ENCODE peak calls at places on chromosomes 7 and 10, in nine cellular contexts. E, J, F, G, L, R, Z, D and W are unnamed samples.

GRCh38 chr7:105644937-105645336 is 63.6 kb upstream of the EFCAB10 start:
- DNase-seq in E (no peak), J (no peak), G (no peak), R (no peak), F (no peak), Z (no peak), L (no peak), D (peak), W (no peak)

GRCh38 chr7:118449797-118450196 is 225.3 kb downstream of the ANKRD7 start:
- DNase-seq in R (no peak), G (no peak), E (no peak), D (no peak), F (no peak), J (no peak), Z (no peak), L (no peak), W (no peak)

GRCh38 chr7:23020742-23021401 is 6.9 kb upstream of the HYCC1 start:
- DNase-seq in F (no peak), Z (no peak), L (no peak), R (no peak), E (no peak), J (no peak), D (no peak), G (no peak), W (no peak)

GRCh38 chr7:42522227-42522991 is 285.4 kb upstream of the GLI3 start:
- DNase-seq in L (peak), R (no peak), Z (no peak), J (no peak), D (peak), E (no peak), F (no peak), G (peak), W (peak)

GRCh38 chr7:158386866-158387820 is 200.5 kb downstream of the PTPRN2 start:
- DNase-seq in Z (no peak), F (no peak), G (no peak), L (no peak), R (no peak), J (no peak), E (no peak), D (no peak), W (no peak)

GRCh38 chr10:132175401-132175800 is 11.3 kb upstream of the DPYSL4 start:
- DNase-seq in D (no peak), Z (no peak), G (no peak), R (no peak), L (no peak), E (no peak), F (no peak), J (no peak), W (no peak)

GRCh38 chr10:77165445-77166316 is 471.9 kb downstream of the KCNMA1 start:
- DNase-seq in D (peak), L (peak), Z (peak), J (no peak), R (peak), E (peak), G (peak), F (peak), W (no peak)

GRCh38 chr7:101865031-101865824 is 47.8 kb downstream of the CUX1 start:
- DNase-seq in Z (no peak), L (no peak), G (no peak), R (no peak), D (no peak), F (no peak), J (no peak), E (no peak), W (no peak)

GRCh38 chr10:18400201-18400910 is 251.0 kb downstream of the NSUN6 start:
- DNase-seq in R (peak), D (peak), F (no peak), G (peak), E (peak), Z (peak), L (peak), J (peak), W (no peak)

GRCh38 chr10:103042129-103042528 is 124.0 kb downstream of the CNNM2 start:
- DNase-seq in F (no peak), Z (no peak), D (peak), R (no peak), G (no peak), E (no peak), L (peak), J (no peak), W (no peak)

GRCh38 chr10:117534321-117535044 is 8.1 kb upstream of the EMX2 start:
- DNase-seq in Z (no peak), L (peak), D (peak), G (peak), F (no peak), E (no peak), R (no peak), J (no peak), W (no peak)

GRCh38 chr10:14008648-14009072 is 322.1 kb downstream of the FRMD4A start:
- DNase-seq in J (no peak), R (no peak), F (no peak), D (no peak), E (no peak), L (no peak), G (no peak), Z (no peak), W (no peak)

GRCh38 chr7:134935701-134936100 is 50.6 kb upstream of the AGBL3 start:
- DNase-seq in D (no peak), R (no peak), J (no peak), L (no peak), E (no peak), G (no peak), F (no peak), Z (no peak), W (no peak)

GRCh38 chr10:6211341-6212265 is 8.9 kb downstream of the PFKFB3 start:
- DNase-seq in E (no peak), D (peak), R (peak), Z (no peak), G (peak), L (peak), F (no peak), J (no peak), W (no peak)

GRCh38 chr10:1737222-1738061 is at the start of gene ADARB2:
- DNase-seq in D (peak), R (peak), G (peak), E (peak), J (peak), F (no peak), Z (peak), L (peak), W (no peak)
- H3K4me3 ChIP-seq in D (peak), R (peak), G (peak), E (peak), J (peak), F (no peak), Z (no peak), L (no peak), W (no peak)

GRCh38 chr7:75963383-75963995 is 30.9 kb downstream of the TMEM120A start:
- DNase-seq in Z (no peak), G (peak), L (no peak), R (no peak), E (no peak), D (no peak), F (no peak), J (no peak), W (no peak)
- H3K4me3 ChIP-seq in Z (no peak), G (no peak), L (no peak), R (no peak), E (no peak), D (no peak), F (no peak), J (no peak), W (no peak)

GRCh38 chr7:73703985-73704639 is 15.4 kb downstream of the STX1A start:
- DNase-seq in D (peak), J (no peak), R (no peak), E (no peak), F (no peak), Z (peak), G (peak), L (peak), W (no peak)
- H3K4me3 ChIP-seq in D (no peak), J (no peak), R (peak), E (no peak), F (no peak), Z (no peak), G (no peak), L (no peak), W (no peak)

GRCh38 chr10:73095479-73096021 is 1.1 kb downstream of the P4HA1 start:
- DNase-seq in R (peak), J (no peak), F (peak), D (peak), E (peak), L (peak), Z (peak), G (peak), W (no peak)

GRCh38 chr10:73094986-73095478 is 1.6 kb downstream of the P4HA1 start:
- DNase-seq in R (no peak), L (no peak), J (no peak), D (no peak), Z (no peak), G (no peak), F (no peak), E (no peak), W (no peak)

GRCh38 chr10:73096041-73096451 is 620 bp downstream of the P4HA1 start:
- DNase-seq in L (peak), F (peak), E (peak), J (no peak), R (peak), D (peak), Z (peak), G (peak), W (no peak)

GRCh38 chr10:73092830-73093229 is 3.8 kb downstream of the P4HA1 start:
- DNase-seq in G (no peak), D (no peak), R (no peak), Z (no peak), F (no peak), E (no peak), J (no peak), L (no peak), W (no peak)

DNA sequence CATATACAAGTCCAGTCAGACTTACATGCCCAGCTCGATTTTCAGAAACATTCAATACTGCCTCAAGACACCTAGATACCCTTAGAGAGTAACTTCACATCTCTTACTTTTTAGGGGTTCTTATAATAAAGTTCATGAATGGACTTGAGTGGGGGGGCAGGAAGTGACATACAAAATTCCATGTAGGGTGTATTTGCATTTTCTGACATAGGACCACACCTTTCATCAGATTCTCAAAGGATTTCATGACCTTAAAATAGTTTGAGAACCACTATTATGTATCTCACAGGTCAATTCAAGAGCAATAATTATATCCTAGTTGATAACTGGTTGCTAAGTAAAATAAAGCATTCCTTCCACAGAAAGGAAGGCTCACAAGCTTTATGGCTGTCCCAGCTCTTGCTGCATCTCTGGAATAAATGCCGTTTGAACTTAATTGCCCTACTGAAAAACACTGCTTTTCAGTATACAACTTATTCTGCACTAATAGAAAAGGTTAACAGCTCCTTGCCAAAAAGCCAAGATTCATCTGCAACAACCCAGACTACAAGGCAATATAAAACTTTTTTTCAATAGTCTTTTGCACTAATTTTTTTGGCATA is 2.3 kb downstream of the P4HA1 start:
- DNase-seq in G (peak), L (no peak), Z (no peak), D (no peak), F (no peak), J (no peak), E (no peak), R (no peak), W (no peak)
- H3K4me3 ChIP-seq in G (peak), L (no peak), Z (no peak), D (peak), F (no peak), J (peak), E (peak), R (peak), W (peak)

GRCh38 chr7:1537631-1538412 is 7.3 kb downstream of the MAFK start:
- DNase-seq in R (peak), J (no peak), L (peak), D (peak), Z (peak), F (peak), G (peak), E (peak), W (peak)
- H3K4me3 ChIP-seq in R (peak), J (peak), L (no peak), D (no peak), Z (peak), F (no peak), G (no peak), E (no peak), W (peak)

GRCh38 chr10:93436577-93436976 is 45.6 kb downstream of the MYOF start:
- DNase-seq in Z (peak), R (no peak), L (peak), F (peak), G (peak), E (no peak), D (no peak), J (no peak), W (peak)
- H3K4me3 ChIP-seq in Z (no peak), R (no peak), L (no peak), F (no peak), G (no peak), E (no peak), D (peak), J (no peak), W (peak)

DNA sequence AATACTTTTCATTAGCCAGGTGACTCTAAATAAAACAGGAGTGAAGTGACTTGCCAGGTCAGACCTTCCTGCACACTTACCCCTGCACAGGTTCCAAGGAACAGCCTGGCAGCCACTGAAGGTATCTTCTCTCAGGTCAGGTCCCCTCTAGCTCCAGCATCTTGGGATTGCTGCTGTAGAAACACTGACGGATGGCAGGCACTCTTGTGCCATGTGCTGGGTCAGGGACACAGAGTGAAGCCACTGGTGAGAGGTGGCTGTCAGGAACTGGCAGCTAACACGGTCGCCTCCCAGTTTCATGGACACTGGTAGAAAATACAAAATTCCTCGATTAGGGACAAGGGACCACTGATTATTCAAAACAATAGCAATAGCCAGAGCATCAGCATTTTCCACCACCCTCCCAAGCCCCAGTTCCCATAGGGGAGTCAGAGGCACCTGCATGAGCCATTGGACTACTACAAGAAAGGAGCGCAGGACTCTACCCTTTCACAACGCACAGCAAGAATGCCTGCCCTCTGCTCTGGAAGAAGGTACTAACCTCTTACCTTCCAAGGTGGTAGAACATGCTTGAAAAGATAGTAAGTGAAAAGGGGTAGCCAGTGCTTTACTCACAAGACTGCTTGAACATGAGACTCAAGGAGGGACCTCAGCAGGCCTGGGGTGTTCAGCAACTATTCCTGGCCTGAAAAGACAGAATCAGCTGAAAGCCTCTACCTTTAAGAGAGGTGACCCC is 5.1 kb upstream of the MYO1G start:
- DNase-seq in L (no peak), F (no peak), R (no peak), E (no peak), Z (no peak), D (no peak), J (no peak), G (no peak), W (no peak)
- H3K4me3 ChIP-seq in L (no peak), F (no peak), R (no peak), E (peak), Z (no peak), D (peak), J (peak), G (no peak), W (peak)

DNA sequence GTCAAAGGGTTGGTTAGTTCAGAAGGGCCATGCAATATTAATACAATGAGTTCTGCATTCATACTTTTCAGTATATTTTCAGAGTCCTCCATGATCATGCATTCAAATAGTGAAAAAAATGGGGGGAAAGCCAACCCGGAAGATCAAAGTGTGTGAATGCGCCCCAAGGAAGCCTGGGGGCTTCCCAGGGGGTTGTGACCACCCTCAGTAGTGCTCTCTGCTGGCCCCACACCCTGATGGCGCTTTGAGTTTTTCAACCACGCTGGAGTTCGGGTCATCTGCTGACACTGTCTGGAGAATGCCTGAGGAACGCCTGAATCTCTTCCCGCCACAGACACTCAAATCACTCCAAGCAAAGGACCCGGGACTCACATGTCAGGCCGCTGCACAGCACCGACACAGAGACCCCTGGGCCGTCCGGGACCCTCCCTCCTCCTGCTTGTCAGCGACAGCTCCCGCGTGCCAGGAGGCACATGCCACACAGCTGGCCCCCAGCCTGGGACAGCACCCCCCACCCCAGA is 1.0 kb downstream of the TNS3 start:
- DNase-seq in G (no peak), D (peak), L (peak), J (no peak), F (no peak), R (no peak), E (no peak), Z (peak), W (no peak)
- H3K4me3 ChIP-seq in G (peak), D (peak), L (no peak), J (no peak), F (peak), R (peak), E (no peak), Z (peak), W (peak)

GRCh38 chr10:57218382-57218781 is 857.3 kb upstream of the ZWINT start:
- DNase-seq in F (no peak), E (no peak), D (no peak), R (no peak), L (peak), J (peak), Z (no peak), G (peak), W (no peak)

GRCh38 chr10:57222129-57222528 is 861.1 kb upstream of the ZWINT start:
- DNase-seq in D (peak), J (no peak), L (no peak), R (no peak), F (no peak), E (no peak), G (no peak), Z (no peak), W (no peak)

GRCh38 chr10:57221674-57222073 is 860.6 kb upstream of the ZWINT start:
- DNase-seq in G (no peak), D (no peak), F (no peak), E (no peak), L (no peak), R (no peak), Z (no peak), J (no peak), W (no peak)

GRCh38 chr10:57222603-57223002 is 861.5 kb upstream of the ZWINT start:
- DNase-seq in F (no peak), Z (no peak), G (no peak), L (peak), J (no peak), D (peak), E (no peak), R (no peak), W (no peak)
- H3K4me3 ChIP-seq in F (no peak), Z (no peak), G (no peak), L (no peak), J (no peak), D (no peak), E (no peak), R (no peak), W (no peak)

GRCh38 chr7:150342119-150342405 is 633 bp upstream of the RARRES2 start:
- DNase-seq in E (no peak), D (no peak), J (no peak), Z (no peak), G (no peak), F (no peak), L (no peak), R (no peak), W (no peak)

GRCh38 chr7:150339369-150339768 is 2.1 kb downstream of the RARRES2 start:
- DNase-seq in J (no peak), E (no peak), R (no peak), L (no peak), G (no peak), D (peak), F (no peak), Z (no peak), W (no peak)

GRCh38 chr7:150340024-150340749 is 1.2 kb downstream of the RARRES2 start:
- DNase-seq in J (no peak), R (no peak), L (peak), E (no peak), D (peak), Z (peak), F (no peak), G (peak), W (no peak)

GRCh38 chr7:150341263-150342118 is at the start of gene RARRES2:
- DNase-seq in G (peak), D (peak), Z (peak), E (no peak), R (no peak), L (peak), F (no peak), J (no peak), W (no peak)

GRCh38 chr7:150340875-150341262 is 560 bp downstream of the RARRES2 start:
- DNase-seq in J (no peak), D (peak), L (no peak), F (no peak), R (no peak), G (no peak), E (no peak), Z (no peak), W (no peak)
- H3K4me3 ChIP-seq in J (no peak), D (peak), L (peak), F (peak), R (peak), G (peak), E (no peak), Z (peak), W (peak)